ENCODE peak calls at places on chromosomes 16 and 17, in six cellular contexts. C is H9, X is mesenchymal stem cell, E is neuronal stem cell, W is H1, I is trophoblast cell. P is an unnamed sample.

GRCh38 chr17:74532115-74532514 is 840 bp upstream of the CD300LB start:
- DNase-seq in C (peak; percentile 84), E (no peak), I (no peak), X (no peak), W (no peak), P (no peak)

GRCh38 chr17:67779098-67779672 is 46.1 kb upstream of the BPTF start:
- DNase-seq in I (no peak), X (peak; percentile 27), E (peak; percentile 20), C (peak; percentile 88), W (peak; percentile 84), P (peak; percentile 61)

GRCh38 chr16:3157229-3158013 is 22.6 kb downstream of the ZNF213 start:
- DNase-seq in W (peak; percentile 98), E (peak; percentile 77), X (peak; percentile 95), C (peak; percentile 91), I (peak; percentile 82), P (peak; percentile 98)

GRCh38 chr17:60901806-60902205 is 224.2 kb downstream of the BCAS3 start:
- DNase-seq in E (no peak), C (no peak), X (no peak), I (no peak), W (no peak), P (peak; percentile 81)

GRCh38 chr17:34059423-34060220 is 195.5 kb upstream of the CCL2 start:
- DNase-seq in E (no peak), W (no peak), I (no peak), X (no peak), C (no peak), P (no peak)

GRCh38 chr16:75246504-75247205 is 4.8 kb downstream of the BCAR1 start:
- DNase-seq in E (no peak), C (no peak), X (peak; percentile 93), W (no peak), I (no peak), P (peak; percentile 75)

GRCh38 chr16:64745275-64745674 is 376.6 kb downstream of the CDH11 start:
- DNase-seq in W (no peak), X (peak; percentile 65), C (no peak), I (no peak), E (no peak), P (peak; percentile 3)

GRCh38 chr16:89133457-89134127 is 38.0 kb upstream of the CDH15 start:
- DNase-seq in X (no peak), W (no peak), C (no peak), E (no peak), I (no peak), P (no peak)

GRCh38 chr16:11367483-11367906 is 22.2 kb downstream of the RMI2 start:
- DNase-seq in I (no peak), C (no peak), X (no peak), W (no peak), E (no peak), P (no peak)

GRCh38 chr17:35476283-35476820 is 27.8 kb upstream of the SLFN13 start:
- DNase-seq in C (no peak), W (no peak), E (no peak), X (no peak), I (no peak), P (no peak)

GRCh38 chr17:28645576-28645939 is 600 bp upstream of the BLTP2 start:
- DNase-seq in E (no peak), I (no peak), W (no peak), X (no peak), C (no peak), P (no peak)

GRCh38 chr17:51258756-51259573 is 884 bp downstream of the MBTD1 start:
- DNase-seq in X (peak; percentile 23), I (no peak), E (no peak), C (peak; percentile 61), W (no peak), P (no peak)

GRCh38 chr16:58454856-58455255 is 45.1 kb upstream of the NDRG4 start:
- DNase-seq in E (no peak), X (no peak), W (no peak), C (no peak), I (no peak), P (no peak)
- H4K91ac ChIP-seq in E (no peak overlapping the region), X (no peak overlapping the region), W (no peak overlapping the region), C (no peak overlapping the region), I (no peak overlapping the region), P (no peak overlapping the region)

GRCh38 chr17:5911919-5912318 is 158.3 kb upstream of the WSCD1 start:
- DNase-seq in W (no peak), X (no peak), I (no peak), E (no peak), C (no peak), P (no peak)

GRCh38 chr17:5913641-5914040 is 156.5 kb upstream of the WSCD1 start:
- DNase-seq in C (no peak), I (no peak), X (no peak), W (no peak), E (no peak), P (no peak)

GRCh38 chr17:5915337-5915736 is 154.8 kb upstream of the WSCD1 start:
- DNase-seq in E (no peak), W (no peak), X (no peak), C (peak; percentile 15), I (no peak), P (no peak)

DNA sequence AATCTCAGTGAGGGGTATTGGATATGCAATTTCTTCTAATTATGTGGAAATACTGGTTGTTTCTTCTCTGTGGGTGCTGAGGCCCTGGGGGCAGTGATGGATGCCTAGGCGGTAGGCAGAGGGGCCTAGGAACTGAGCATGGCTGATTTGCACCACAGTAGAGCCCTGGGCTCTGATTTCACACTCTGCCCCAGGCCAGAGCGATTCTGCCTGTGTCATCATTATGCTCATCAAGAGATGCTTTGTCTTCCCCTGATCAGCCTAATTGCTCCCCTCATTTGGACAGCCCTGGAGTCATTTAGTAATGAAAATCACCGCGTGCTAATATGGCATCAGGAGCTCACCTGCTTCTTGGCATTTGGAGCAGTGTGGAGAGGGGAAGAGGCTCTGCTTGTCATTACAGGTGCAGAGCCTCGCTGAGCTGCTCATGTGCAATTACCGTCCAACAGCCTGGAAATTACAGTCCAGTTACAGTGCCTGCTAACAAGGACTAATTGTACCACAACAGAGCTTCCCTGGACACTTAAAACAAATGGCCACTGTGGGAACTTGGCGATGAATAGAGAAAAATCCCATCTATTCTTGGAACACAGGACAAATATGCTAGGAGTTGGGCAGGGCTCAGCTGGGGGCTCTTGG is 157.1 kb upstream of the WSCD1 start:
- DNase-seq in C (no peak), X (no peak), W (no peak), I (no peak), E (no peak), P (no peak)
- H4K91ac ChIP-seq in C (no peak overlapping the region), X (no peak overlapping the region), W (no peak overlapping the region), I (no peak overlapping the region), E (no peak overlapping the region), P (no peak overlapping the region)

GRCh38 chr17:47400333-47400732 is 76.6 kb downstream of the EFCAB13 start:
- DNase-seq in I (no peak), C (no peak), E (no peak), X (no peak), W (no peak), P (no peak)
- H4K91ac ChIP-seq in I (no peak overlapping the region), C (no peak overlapping the region), E (no peak overlapping the region), X (no peak overlapping the region), W (no peak overlapping the region), P (no peak overlapping the region)

GRCh38 chr17:11459780-11460426 is 138.4 kb upstream of the DNAH9 start:
- DNase-seq in I (no peak), E (no peak), C (no peak), X (no peak), W (no peak), P (no peak)

DNA sequence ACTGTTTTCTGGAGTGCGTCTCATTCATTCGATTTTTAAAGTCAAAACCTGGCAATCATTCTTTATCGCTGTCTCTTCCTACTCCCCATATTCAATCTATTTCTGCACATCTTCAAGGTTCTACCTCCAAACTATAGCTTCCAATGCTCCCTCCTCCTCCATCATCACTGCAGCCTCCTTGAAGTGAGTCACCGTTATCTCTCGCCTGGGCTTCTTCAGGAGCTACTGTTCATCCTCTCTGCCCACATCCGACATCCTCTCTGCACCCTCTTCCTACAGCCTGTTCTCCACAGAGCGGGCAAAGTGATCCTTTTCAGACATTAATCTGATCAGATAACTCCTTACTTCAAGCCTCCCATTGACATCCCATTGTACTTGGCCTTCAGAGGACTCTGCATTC is 144.2 kb upstream of the DNAH9 start:
- DNase-seq in I (no peak), C (no peak), X (no peak), W (no peak), E (no peak), P (no peak)
- H4K91ac ChIP-seq in I (no peak overlapping the region), C (no peak overlapping the region), X (no peak overlapping the region), W (no peak overlapping the region), E (no peak overlapping the region), P (no peak overlapping the region)

P was measured in IMR-90.